ENCODE peak calls at places on chromosomes 5 and 9, in six cellular contexts. D is natural killer cell, C is IMR-90, L is Right ventricle myocardium inferior, H is lower lobe of right lung, Q is T-cell. F is an unnamed sample.

GRCh38 chr9:117645245-117645636 is 59.0 kb upstream of the TLR4 start:
- ATAC-seq in L (peak), C (no peak), D (no peak), H (peak), Q (no peak), F (peak)

GRCh38 chr9:69325409-69326212 is 596 bp downstream of the ENTREP1 start:
- ATAC-seq in D (no peak), L (peak), Q (no peak), C (peak), H (peak), F (no peak)

GRCh38 chr5:138972836-138973235 is 97.7 kb upstream of the LRRTM2 start:
- ATAC-seq in H (peak), L (no peak), D (no peak), C (no peak), Q (no peak), F (no peak)

GRCh38 chr5:107092695-107093094 is 578.0 kb downstream of the EFNA5 start:
- ATAC-seq in Q (no peak), L (no peak), H (no peak), D (no peak), C (no peak), F (no peak)

GRCh38 chr5:157115502-157115901 is 6.7 kb upstream of the HAVCR2 start:
- ATAC-seq in C (no peak), L (peak), H (no peak), D (no peak), Q (no peak), F (no peak)

GRCh38 chr9:94887721-94888120 is 161.2 kb downstream of the AOPEP start:
- ATAC-seq in L (no peak), C (no peak), Q (no peak), D (no peak), H (no peak), F (no peak)

GRCh38 chr5:132528866-132529634 is 14.3 kb downstream of the IL5 start:
- ATAC-seq in L (no peak), C (no peak), Q (peak), H (no peak), D (no peak), F (no peak)

GRCh38 chr9:17775646-17776045 is 196.8 kb downstream of the SH3GL2 start:
- ATAC-seq in Q (no peak), D (no peak), C (no peak), L (no peak), H (no peak), F (no peak)

GRCh38 chr9:20884985-20885593 is 146.4 kb downstream of the HACD4 start:
- ATAC-seq in D (peak), C (peak), Q (peak), L (no peak), H (peak), F (peak)

GRCh38 chr5:159099049-159099760 is 511 bp downstream of the EBF1 start:
- ATAC-seq in H (peak), D (peak), L (no peak), C (peak), Q (peak), F (peak)

GRCh38 chr5:72137826-72138409 is 30.6 kb downstream of the MAP1B start:
- ATAC-seq in D (peak), Q (peak), C (no peak), H (no peak), L (no peak), F (no peak)

GRCh38 chr9:83167126-83167525 is 104.2 kb upstream of the RASEF start:
- ATAC-seq in D (no peak), L (no peak), H (peak), C (no peak), Q (no peak), F (no peak)

GRCh38 chr5:112407666-112408065 is 11.4 kb downstream of the EPB41L4A start:
- ATAC-seq in L (no peak), C (no peak), D (no peak), H (peak), Q (no peak), F (no peak)

GRCh38 chr9:18694959-18695668 is 221.2 kb downstream of the ADAMTSL1 start:
- ATAC-seq in L (no peak), D (no peak), C (no peak), Q (no peak), H (no peak), F (no peak)

GRCh38 chr5:43336159-43336558 is 22.9 kb upstream of the HMGCS1 start:
- ATAC-seq in Q (no peak), H (no peak), C (no peak), L (no peak), D (no peak), F (no peak)

GRCh38 chr9:92507005-92507404 is 24.7 kb upstream of the ASPN start:
- ATAC-seq in D (no peak), L (no peak), C (no peak), H (no peak), Q (no peak), F (no peak)

GRCh38 chr5:108109059-108109458 is 272.8 kb downstream of the FBXL17 start:
- ATAC-seq in L (no peak), H (no peak), D (no peak), C (no peak), Q (no peak), F (no peak)

GRCh38 chr5:114473541-114473940 is 111.7 kb downstream of the KCNN2 start:
- ATAC-seq in H (peak), L (no peak), Q (no peak), C (no peak), D (no peak), F (no peak)

GRCh38 chr9:87732756-87733155 is 6.8 kb downstream of the CTSL start:
- ATAC-seq in L (no peak), D (no peak), H (no peak), Q (no peak), C (no peak), F (no peak)

GRCh38 chr5:171226864-171227263 is 82.2 kb upstream of the TLX3 start:
- ATAC-seq in D (no peak), Q (no peak), L (no peak), H (no peak), C (no peak), F (no peak)

GRCh38 chr5:121963409-121963808 is 1.6 kb downstream of the SRFBP1 start:
- ATAC-seq in Q (no peak), C (no peak), H (no peak), D (peak), L (no peak), F (no peak)

GRCh38 chr9:121744002-121744686 is 92.7 kb downstream of the DAB2IP start:
- ATAC-seq in H (peak), L (peak), C (peak), D (no peak), Q (no peak), F (peak)

GRCh38 chr5:174990909-174991308 is 266.5 kb downstream of the MSX2 start:
- ATAC-seq in L (peak), Q (no peak), D (no peak), C (no peak), H (no peak), F (no peak)

GRCh38 chr9:134748637-134749036 is 107.0 kb downstream of the COL5A1 start:
- ATAC-seq in C (no peak), L (no peak), Q (no peak), D (no peak), H (no peak), F (no peak)

GRCh38 chr5:55096186-55096585 is 6.3 kb upstream of the GZMA start:
- ATAC-seq in C (no peak), D (peak), Q (peak), L (no peak), H (no peak), F (no peak)

GRCh38 chr9:98634680-98635079 is 74.1 kb downstream of the GABBR2 start:
- ATAC-seq in L (no peak), Q (no peak), H (no peak), D (no peak), C (no peak), F (no peak)

GRCh38 chr5:174765540-174765939 is 41.2 kb downstream of the MSX2 start:
- ATAC-seq in D (no peak), H (no peak), L (no peak), C (no peak), Q (no peak), F (no peak)

GRCh38 chr9:34363619-34364351 is 12.9 kb downstream of the MYORG start:
- ATAC-seq in Q (peak), L (peak), C (no peak), D (no peak), H (peak), F (no peak)

GRCh38 chr9:135189497-135189896 is 102.0 kb downstream of the OLFM1 start:
- ATAC-seq in D (no peak), L (no peak), C (no peak), H (no peak), Q (no peak), F (no peak)

GRCh38 chr5:135246923-135247795 is 151.9 kb downstream of the MACROH2A1 start:
- ATAC-seq in H (peak), Q (no peak), D (no peak), C (peak), L (no peak), F (peak)

GRCh38 chr9:89104821-89105220 is 73.8 kb downstream of the SHC3 start:
- ATAC-seq in H (no peak), C (no peak), D (no peak), Q (no peak), L (no peak), F (no peak)

F was measured in SK-N-SH treated with all-trans-retinoic acid at 6 μM for 48 hours.